ENCODE peak calls at places on chromosome X, in six cellular contexts. One of them, this sample, is unnamed.

GRCh38 chrX:10156199-10157031 is at the start of gene CLCN4:
- DNase-seq in activated B cell treated with CpG ODN at 0.5 μM for 24 hours: peak; percentile 26
- DNase-seq in heart left ventricle: peak; percentile 76
- DNase-seq in fibroblast of the aortic adventitia: peak; percentile 72
- DNase-seq in GM10248: peak; percentile 50
- DNase-seq in astrocyte of the spinal cord: no peak
- DNase-seq in this sample: peak; percentile 22

GRCh38 chrX:39112143-39112542 is 310.9 kb downstream of the MID1IP1 start:
- DNase-seq in activated B cell treated with CpG ODN at 0.5 μM for 24 hours: no peak
- DNase-seq in heart left ventricle: no peak
- DNase-seq in fibroblast of the aortic adventitia: peak; percentile 32
- DNase-seq in GM10248: no peak
- DNase-seq in astrocyte of the spinal cord: peak; percentile 42
- DNase-seq in this sample: peak; percentile 18

GRCh38 chrX:1564750-1565683 is 26.4 kb upstream of the AKAP17A start:
- DNase-seq in activated B cell treated with CpG ODN at 0.5 μM for 24 hours: no peak
- DNase-seq in heart left ventricle: no peak
- DNase-seq in fibroblast of the aortic adventitia: no peak
- DNase-seq in GM10248: no peak
- DNase-seq in astrocyte of the spinal cord: no peak
- DNase-seq in this sample: no peak

GRCh38 chrX:68183612-68184214 is 249.6 kb downstream of the OPHN1 start:
- DNase-seq in activated B cell treated with CpG ODN at 0.5 μM for 24 hours: no peak
- DNase-seq in heart left ventricle: no peak
- DNase-seq in fibroblast of the aortic adventitia: peak; percentile 43
- DNase-seq in GM10248: no peak
- DNase-seq in astrocyte of the spinal cord: peak; percentile 43
- DNase-seq in this sample: no peak

GRCh38 chrX:155094468-155095061 is 23.3 kb downstream of the BRCC3 start:
- DNase-seq in activated B cell treated with CpG ODN at 0.5 μM for 24 hours: no peak
- DNase-seq in heart left ventricle: no peak
- DNase-seq in fibroblast of the aortic adventitia: peak; percentile 41
- DNase-seq in GM10248: no peak
- DNase-seq in astrocyte of the spinal cord: peak; percentile 23
- DNase-seq in this sample: peak; percentile 8

GRCh38 chrX:45758319-45758718 is 557.6 kb upstream of the DIPK2B start:
- DNase-seq in activated B cell treated with CpG ODN at 0.5 μM for 24 hours: no peak
- DNase-seq in heart left ventricle: no peak
- DNase-seq in fibroblast of the aortic adventitia: peak; percentile 91
- DNase-seq in GM10248: no peak
- DNase-seq in astrocyte of the spinal cord: peak; percentile 92
- DNase-seq in this sample: peak; percentile 83

GRCh38 chrX:72123471-72124185 is 8.1 kb downstream of the RTL5 start:
- DNase-seq in activated B cell treated with CpG ODN at 0.5 μM for 24 hours: no peak
- DNase-seq in heart left ventricle: peak; percentile 72
- DNase-seq in fibroblast of the aortic adventitia: no peak
- DNase-seq in GM10248: no peak
- DNase-seq in astrocyte of the spinal cord: peak; percentile 81
- DNase-seq in this sample: no peak

GRCh38 chrX:131571348-131571747 is 27.5 kb downstream of the OR13H1 start:
- DNase-seq in activated B cell treated with CpG ODN at 0.5 μM for 24 hours: no peak
- DNase-seq in heart left ventricle: no peak
- DNase-seq in fibroblast of the aortic adventitia: no peak
- DNase-seq in GM10248: no peak
- DNase-seq in astrocyte of the spinal cord: no peak
- DNase-seq in this sample: no peak

GRCh38 chrX:154458116-154458953 is at the start of gene PLXNA3:
- DNase-seq in activated B cell treated with CpG ODN at 0.5 μM for 24 hours: peak; percentile 75
- DNase-seq in heart left ventricle: no peak
- DNase-seq in fibroblast of the aortic adventitia: no peak
- DNase-seq in GM10248: peak; percentile 80
- DNase-seq in astrocyte of the spinal cord: no peak
- DNase-seq in this sample: no peak

GRCh38 chrX:68978211-68978780 is 149.5 kb downstream of the EFNB1 start:
- DNase-seq in activated B cell treated with CpG ODN at 0.5 μM for 24 hours: no peak
- DNase-seq in heart left ventricle: no peak
- DNase-seq in fibroblast of the aortic adventitia: peak; percentile 74
- DNase-seq in GM10248: no peak
- DNase-seq in astrocyte of the spinal cord: peak; percentile 38
- DNase-seq in this sample: no peak

GRCh38 chrX:70176938-70177533 is at the start of gene DGAT2L6:
- DNase-seq in activated B cell treated with CpG ODN at 0.5 μM for 24 hours: no peak
- DNase-seq in heart left ventricle: no peak
- DNase-seq in fibroblast of the aortic adventitia: no peak
- DNase-seq in GM10248: no peak
- DNase-seq in astrocyte of the spinal cord: no peak
- DNase-seq in this sample: no peak

GRCh38 chrX:47278684-47279083 is 45.9 kb downstream of the USP11 start:
- DNase-seq in activated B cell treated with CpG ODN at 0.5 μM for 24 hours: no peak
- DNase-seq in heart left ventricle: no peak
- DNase-seq in fibroblast of the aortic adventitia: peak; percentile 33
- DNase-seq in GM10248: no peak
- DNase-seq in astrocyte of the spinal cord: peak; percentile 41
- DNase-seq in this sample: peak; percentile 51

GRCh38 chrX:110414679-110415439 is 56.2 kb downstream of the RTL9 start:
- DNase-seq in activated B cell treated with CpG ODN at 0.5 μM for 24 hours: no peak
- DNase-seq in heart left ventricle: no peak
- DNase-seq in fibroblast of the aortic adventitia: peak; percentile 77
- DNase-seq in GM10248: peak; percentile 16
- DNase-seq in astrocyte of the spinal cord: peak; percentile 60
- DNase-seq in this sample: peak; percentile 77

DNA sequence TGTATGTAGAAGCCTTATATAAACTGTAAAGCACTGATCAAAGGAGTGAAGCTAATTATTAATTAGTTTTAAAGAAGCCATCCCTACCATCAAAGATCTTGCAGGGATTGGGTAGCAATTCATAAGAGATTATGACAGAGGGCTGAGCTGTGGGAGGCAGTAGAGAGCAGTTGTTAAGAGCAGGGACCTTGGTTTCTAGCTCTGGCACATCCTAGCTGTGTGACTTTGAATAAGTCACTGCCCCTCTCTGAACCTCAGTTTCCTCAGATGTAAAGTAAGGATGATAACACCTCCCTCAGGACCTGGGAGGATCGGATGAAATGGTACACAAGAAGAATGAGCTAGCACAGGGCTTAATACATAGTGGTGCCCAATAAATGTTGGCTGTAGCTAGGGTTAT is 45.4 kb downstream of the APLN start:
- DNase-seq in activated B cell treated with CpG ODN at 0.5 μM for 24 hours: no peak
- DNase-seq in heart left ventricle: no peak
- DNase-seq in fibroblast of the aortic adventitia: no peak
- DNase-seq in GM10248: no peak
- DNase-seq in astrocyte of the spinal cord: no peak
- DNase-seq in this sample: no peak
- TF ChIP-seq CTCF in activated B cell treated with CpG ODN at 0.5 μM for 24 hours: no peak
- TF ChIP-seq CTCF in heart left ventricle: no peak
- TF ChIP-seq CTCF in fibroblast of the aortic adventitia: peak; percentile 19
- TF ChIP-seq CTCF in GM10248: no peak
- TF ChIP-seq CTCF in astrocyte of the spinal cord: peak; percentile 14
- TF ChIP-seq CTCF in this sample: no peak

GRCh38 chrX:34053931-34054330 is 78.2 kb downstream of the FAM47A start:
- DNase-seq in activated B cell treated with CpG ODN at 0.5 μM for 24 hours: no peak
- DNase-seq in heart left ventricle: no peak
- DNase-seq in fibroblast of the aortic adventitia: no peak
- DNase-seq in GM10248: no peak
- DNase-seq in astrocyte of the spinal cord: no peak
- DNase-seq in this sample: no peak
- TF ChIP-seq CTCF in activated B cell treated with CpG ODN at 0.5 μM for 24 hours: no peak
- TF ChIP-seq CTCF in heart left ventricle: no peak
- TF ChIP-seq CTCF in fibroblast of the aortic adventitia: no peak
- TF ChIP-seq CTCF in GM10248: no peak
- TF ChIP-seq CTCF in astrocyte of the spinal cord: no peak
- TF ChIP-seq CTCF in this sample: no peak

DNA sequence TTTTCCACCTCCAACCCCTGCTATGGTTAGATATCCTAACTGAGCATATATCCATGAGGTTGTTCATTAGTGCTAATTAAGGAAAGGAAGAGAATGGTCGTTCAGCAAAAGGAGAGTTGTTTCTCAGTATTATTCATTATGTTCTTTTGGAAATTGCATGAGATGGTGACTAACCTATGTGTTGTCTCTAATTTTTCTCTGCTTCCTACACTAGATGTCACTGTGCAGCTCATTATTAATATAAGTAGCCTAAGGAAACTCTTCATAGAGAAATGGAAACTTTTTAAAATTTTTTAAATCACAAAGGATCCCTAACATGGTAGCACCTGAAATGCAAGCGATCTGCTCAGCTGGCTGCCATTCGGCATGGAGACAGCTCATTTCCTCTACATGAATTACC is 67.7 kb upstream of the FAM9A start:
- DNase-seq in activated B cell treated with CpG ODN at 0.5 μM for 24 hours: no peak
- DNase-seq in heart left ventricle: no peak
- DNase-seq in fibroblast of the aortic adventitia: peak; percentile 23
- DNase-seq in GM10248: no peak
- DNase-seq in astrocyte of the spinal cord: peak; percentile 50
- DNase-seq in this sample: no peak
- TF ChIP-seq CTCF in activated B cell treated with CpG ODN at 0.5 μM for 24 hours: no peak
- TF ChIP-seq CTCF in heart left ventricle: no peak
- TF ChIP-seq CTCF in fibroblast of the aortic adventitia: no peak
- TF ChIP-seq CTCF in GM10248: no peak
- TF ChIP-seq CTCF in astrocyte of the spinal cord: peak; percentile 29
- TF ChIP-seq CTCF in this sample: peak; percentile 13

GRCh38 chrX:106397788-106398538 is 213.8 kb upstream of the RADX start:
- DNase-seq in activated B cell treated with CpG ODN at 0.5 μM for 24 hours: no peak
- DNase-seq in heart left ventricle: no peak
- DNase-seq in fibroblast of the aortic adventitia: no peak
- DNase-seq in GM10248: no peak
- DNase-seq in astrocyte of the spinal cord: peak; percentile 40
- DNase-seq in this sample: peak; percentile 33
- TF ChIP-seq CTCF in activated B cell treated with CpG ODN at 0.5 μM for 24 hours: no peak
- TF ChIP-seq CTCF in heart left ventricle: no peak
- TF ChIP-seq CTCF in fibroblast of the aortic adventitia: no peak
- TF ChIP-seq CTCF in GM10248: no peak
- TF ChIP-seq CTCF in astrocyte of the spinal cord: peak; percentile 11
- TF ChIP-seq CTCF in this sample: no peak

DNA sequence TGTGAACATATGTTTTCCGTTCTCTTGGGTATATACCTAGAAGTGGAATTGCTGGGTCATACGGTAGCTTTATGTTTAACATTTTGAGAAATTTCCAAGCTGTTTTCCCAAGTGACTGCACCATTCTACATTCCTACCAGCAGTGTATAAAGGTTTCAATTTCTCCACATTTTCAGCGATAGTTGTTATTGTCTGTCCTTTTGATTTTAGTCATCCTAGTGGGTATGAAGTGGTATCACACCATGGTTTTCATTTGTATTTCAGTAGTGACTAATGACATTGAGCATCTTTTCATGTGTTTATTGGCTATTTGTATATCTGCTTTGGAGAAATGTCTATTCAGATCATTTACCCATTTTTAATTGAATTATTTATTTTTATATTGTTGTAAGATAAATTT is 2.4 kb downstream of the PPEF1 start:
- DNase-seq in activated B cell treated with CpG ODN at 0.5 μM for 24 hours: no peak
- DNase-seq in heart left ventricle: no peak
- DNase-seq in fibroblast of the aortic adventitia: no peak
- DNase-seq in GM10248: no peak
- DNase-seq in astrocyte of the spinal cord: no peak
- DNase-seq in this sample: no peak
- TF ChIP-seq CTCF in activated B cell treated with CpG ODN at 0.5 μM for 24 hours: no peak
- TF ChIP-seq CTCF in heart left ventricle: no peak
- TF ChIP-seq CTCF in fibroblast of the aortic adventitia: no peak
- TF ChIP-seq CTCF in GM10248: no peak
- TF ChIP-seq CTCF in astrocyte of the spinal cord: no peak
- TF ChIP-seq CTCF in this sample: no peak

DNA sequence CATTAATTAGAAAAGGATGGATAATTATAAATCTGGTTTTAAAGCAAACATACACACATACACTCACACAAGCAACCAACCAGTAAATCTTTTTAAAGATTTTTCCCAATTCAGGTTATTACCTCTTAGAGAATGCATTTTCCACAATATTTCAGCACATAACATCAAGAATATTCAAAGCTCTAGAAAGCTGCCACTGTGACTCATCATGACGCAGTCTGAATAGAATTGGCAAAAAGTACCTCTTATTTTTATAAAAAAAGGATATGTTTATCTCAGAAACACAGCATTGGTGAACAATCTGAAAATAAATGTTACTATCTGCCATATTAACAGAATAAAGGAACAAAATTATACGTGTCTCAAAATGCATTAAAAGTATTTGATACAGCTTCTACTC is 41.3 kb upstream of the USP9X start:
- DNase-seq in activated B cell treated with CpG ODN at 0.5 μM for 24 hours: no peak
- DNase-seq in heart left ventricle: no peak
- DNase-seq in fibroblast of the aortic adventitia: peak; percentile 77
- DNase-seq in GM10248: no peak
- DNase-seq in astrocyte of the spinal cord: peak; percentile 67
- DNase-seq in this sample: peak; percentile 66
- TF ChIP-seq CTCF in activated B cell treated with CpG ODN at 0.5 μM for 24 hours: no peak
- TF ChIP-seq CTCF in heart left ventricle: no peak
- TF ChIP-seq CTCF in fibroblast of the aortic adventitia: no peak
- TF ChIP-seq CTCF in GM10248: no peak
- TF ChIP-seq CTCF in astrocyte of the spinal cord: no peak
- TF ChIP-seq CTCF in this sample: no peak

GRCh38 chrX:119272882-119273806 is 37.1 kb downstream of the PGRMC1 start:
- DNase-seq in activated B cell treated with CpG ODN at 0.5 μM for 24 hours: peak; percentile 27
- DNase-seq in heart left ventricle: peak; percentile 62
- DNase-seq in fibroblast of the aortic adventitia: peak; percentile 7
- DNase-seq in GM10248: peak; percentile 60
- DNase-seq in astrocyte of the spinal cord: peak; percentile 40
- DNase-seq in this sample: peak; percentile 60
- TF ChIP-seq CTCF in activated B cell treated with CpG ODN at 0.5 μM for 24 hours: no peak
- TF ChIP-seq CTCF in heart left ventricle: peak; percentile 12
- TF ChIP-seq CTCF in fibroblast of the aortic adventitia: peak; percentile 25
- TF ChIP-seq CTCF in GM10248: no peak
- TF ChIP-seq CTCF in astrocyte of the spinal cord: peak; percentile 37
- TF ChIP-seq CTCF in this sample: peak; percentile 12

GRCh38 chrX:106862972-106863688 is 40.0 kb downstream of the RIPPLY1 start:
- DNase-seq in activated B cell treated with CpG ODN at 0.5 μM for 24 hours: no peak
- DNase-seq in heart left ventricle: no peak
- DNase-seq in fibroblast of the aortic adventitia: no peak
- DNase-seq in GM10248: peak; percentile 25
- DNase-seq in astrocyte of the spinal cord: no peak
- DNase-seq in this sample: no peak
- TF ChIP-seq CTCF in activated B cell treated with CpG ODN at 0.5 μM for 24 hours: no peak
- TF ChIP-seq CTCF in heart left ventricle: peak; percentile 42
- TF ChIP-seq CTCF in fibroblast of the aortic adventitia: peak; percentile 27
- TF ChIP-seq CTCF in GM10248: peak; percentile 37
- TF ChIP-seq CTCF in astrocyte of the spinal cord: peak; percentile 43
- TF ChIP-seq CTCF in this sample: peak; percentile 26

GRCh38 chrX:124030520-124030919 is 69.0 kb downstream of the STAG2 start:
- DNase-seq in activated B cell treated with CpG ODN at 0.5 μM for 24 hours: no peak
- DNase-seq in heart left ventricle: no peak
- DNase-seq in fibroblast of the aortic adventitia: no peak
- DNase-seq in GM10248: peak; percentile 8
- DNase-seq in astrocyte of the spinal cord: no peak
- DNase-seq in this sample: no peak

GRCh38 chrX:124023838-124024238 is 62.3 kb downstream of the STAG2 start:
- DNase-seq in activated B cell treated with CpG ODN at 0.5 μM for 24 hours: no peak
- DNase-seq in heart left ventricle: no peak
- DNase-seq in fibroblast of the aortic adventitia: peak; percentile 12
- DNase-seq in GM10248: no peak
- DNase-seq in astrocyte of the spinal cord: peak; percentile 17
- DNase-seq in this sample: no peak

GRCh38 chrX:124028177-124028576 is 66.7 kb downstream of the STAG2 start:
- DNase-seq in activated B cell treated with CpG ODN at 0.5 μM for 24 hours: no peak
- DNase-seq in heart left ventricle: no peak
- DNase-seq in fibroblast of the aortic adventitia: peak; percentile 37
- DNase-seq in GM10248: no peak
- DNase-seq in astrocyte of the spinal cord: no peak
- DNase-seq in this sample: peak; percentile 52

GRCh38 chrX:124026529-124026928 is 65.0 kb downstream of the STAG2 start:
- DNase-seq in activated B cell treated with CpG ODN at 0.5 μM for 24 hours: no peak
- DNase-seq in heart left ventricle: no peak
- DNase-seq in fibroblast of the aortic adventitia: no peak
- DNase-seq in GM10248: no peak
- DNase-seq in astrocyte of the spinal cord: no peak
- DNase-seq in this sample: no peak
- TF ChIP-seq CTCF in activated B cell treated with CpG ODN at 0.5 μM for 24 hours: no peak
- TF ChIP-seq CTCF in heart left ventricle: no peak
- TF ChIP-seq CTCF in fibroblast of the aortic adventitia: no peak
- TF ChIP-seq CTCF in GM10248: no peak
- TF ChIP-seq CTCF in astrocyte of the spinal cord: no peak
- TF ChIP-seq CTCF in this sample: no peak